ENCODE peak calls at places on chromosomes 5 and 9, in six cellular contexts. L is IMR-90, A is trophoblast cell, Z is H9, C is mesenchymal stem cell, K is mesendoderm. N is an unnamed sample.

GRCh38 chr9:83675466-83675865 is 32.3 kb downstream of the UBQLN1 start:
- DNase-seq in L (no peak), A (no peak), Z (no peak), C (no peak), K (no peak), N (no peak)

GRCh38 chr9:113572076-113572861 is 108.7 kb downstream of the RGS3 start:
- DNase-seq in L (no peak), A (no peak), Z (no peak), C (no peak), K (no peak), N (no peak)

GRCh38 chr5:169668732-169669131 is 31.7 kb downstream of the DOCK2 start:
- DNase-seq in L (no peak), A (no peak), Z (no peak), C (peak), K (no peak), N (no peak)

GRCh38 chr5:1336749-1337489 is 8.0 kb downstream of the CLPTM1L start:
- DNase-seq in L (no peak), A (no peak), Z (no peak), C (no peak), K (no peak), N (no peak)

GRCh38 chr5:166354277-166354676 is 1937.2 kb upstream of the WWC1 start:
- DNase-seq in L (peak), A (no peak), Z (no peak), C (peak), K (no peak), N (no peak)

GRCh38 chr9:32968101-32969011 is 33.1 kb downstream of the APTX start:
- DNase-seq in L (peak), A (peak), Z (no peak), C (peak), K (peak), N (peak)

GRCh38 chr5:56447232-56447631 is 214.1 kb upstream of the ANKRD55 start:
- DNase-seq in L (peak), A (peak), Z (no peak), C (no peak), K (no peak), N (no peak)

GRCh38 chr5:141504216-141504615 is 15.3 kb downstream of the PCDHGC5 start:
- DNase-seq in L (no peak), A (no peak), Z (no peak), C (no peak), K (no peak), N (no peak)

GRCh38 chr9:100160021-100160420 is 61.0 kb downstream of the INVS start:
- DNase-seq in L (no peak), A (no peak), Z (no peak), C (no peak), K (no peak), N (no peak)

GRCh38 chr9:103804077-103804735 is 289.9 kb upstream of the SMC2 start:
- DNase-seq in L (no peak), A (no peak), Z (no peak), C (no peak), K (no peak), N (no peak)

GRCh38 chr9:28301281-28301680 is 728.0 kb upstream of the C9orf72 start:
- DNase-seq in L (no peak), A (no peak), Z (no peak), C (peak), K (no peak), N (no peak)

GRCh38 chr5:92616085-92616484 is 964.9 kb downstream of the NR2F1-AS1 start:
- DNase-seq in L (no peak), A (no peak), Z (no peak), C (no peak), K (peak), N (no peak)

GRCh38 chr5:12023614-12024241 is 119.5 kb upstream of the CTNND2 start:
- DNase-seq in L (peak), A (peak), Z (no peak), C (peak), K (peak), N (no peak)

GRCh38 chr9:7144265-7145046 is 386.7 kb downstream of the KDM4C start:
- DNase-seq in L (no peak), A (peak), Z (no peak), C (no peak), K (peak), N (no peak)

GRCh38 chr5:98905857-98906688 is 22.7 kb downstream of the CHD1 start:
- DNase-seq in L (peak), A (no peak), Z (no peak), C (peak), K (peak), N (no peak)

GRCh38 chr9:121545875-121546423 is 46.3 kb upstream of the GGTA1 start:
- DNase-seq in L (peak), A (peak), Z (peak), C (peak), K (peak), N (peak)

DNA sequence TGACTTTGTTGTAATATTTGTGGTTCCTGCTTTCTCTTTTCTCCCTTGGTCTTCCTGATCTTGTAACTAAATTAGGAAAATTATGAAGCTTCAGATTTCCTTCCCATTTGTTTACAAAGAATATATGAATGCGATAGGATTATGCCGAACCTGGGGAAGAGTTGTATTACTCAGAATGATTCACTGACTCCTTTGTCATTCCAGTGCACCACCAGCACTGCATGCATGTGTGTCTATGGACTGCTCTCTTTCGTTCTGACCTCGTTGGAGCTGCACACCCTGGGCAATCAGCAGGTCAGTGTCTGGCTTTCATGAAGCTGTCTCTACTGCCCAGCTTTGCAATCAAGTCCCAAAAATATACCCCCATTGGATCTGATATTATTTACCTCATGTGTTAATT is 25.5 kb downstream of the NUP188 start:
- DNase-seq in L (peak), A (no peak), Z (no peak), C (peak), K (no peak), N (no peak)
- H3K23ac ChIP-seq in L (no peak), A (no peak), Z (no peak), C (no peak), K (no peak), N (no peak)

DNA sequence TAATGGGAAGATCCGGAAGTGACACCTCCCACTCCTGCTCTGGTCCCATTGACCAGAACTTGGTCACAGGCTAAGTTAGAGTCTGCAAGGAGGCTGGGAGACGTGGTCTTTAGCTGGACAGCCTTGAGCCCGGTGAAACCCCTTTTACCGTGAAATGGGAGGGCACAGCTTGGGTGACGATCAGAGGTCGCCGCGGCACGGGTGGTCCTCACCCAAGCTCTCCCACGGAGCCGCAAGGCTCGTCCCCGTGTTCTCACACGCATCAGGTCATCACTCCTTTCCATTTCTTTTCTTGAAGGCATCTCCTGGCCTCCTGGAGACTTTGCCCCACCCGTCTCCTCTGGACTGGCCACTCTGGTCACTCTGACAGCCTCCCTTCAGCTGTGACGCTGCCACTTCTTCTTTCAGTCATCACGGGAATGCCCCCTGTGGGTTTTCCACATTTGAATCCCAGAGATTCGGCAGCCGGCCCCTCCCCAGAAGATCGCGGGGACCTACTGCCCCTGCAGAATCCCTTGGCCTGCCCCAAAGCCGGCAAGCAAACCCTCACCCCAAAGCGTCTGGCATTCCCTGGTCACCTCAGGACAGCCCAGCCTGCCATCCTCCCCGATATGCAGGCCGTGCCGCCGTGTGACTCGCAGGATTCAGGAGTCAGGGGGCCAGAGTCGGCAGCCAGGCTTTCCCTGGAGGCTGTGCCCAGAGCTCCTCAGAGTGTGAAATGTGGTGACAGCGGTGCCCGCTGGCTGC is 18.9 kb upstream of the EGFL7 start:
- DNase-seq in L (no peak), A (no peak), Z (no peak), C (no peak), K (no peak), N (no peak)
- H3K23ac ChIP-seq in L (no peak), A (no peak), Z (no peak), C (no peak), K (no peak), N (no peak)

GRCh38 chr9:131432597-131433301 is 38.9 kb downstream of the PRRC2B start:
- DNase-seq in L (peak), A (no peak), Z (no peak), C (peak), K (peak), N (no peak)
- H3K23ac ChIP-seq in L (peak), A (no peak), Z (no peak), C (peak), K (no peak), N (no peak)

DNA sequence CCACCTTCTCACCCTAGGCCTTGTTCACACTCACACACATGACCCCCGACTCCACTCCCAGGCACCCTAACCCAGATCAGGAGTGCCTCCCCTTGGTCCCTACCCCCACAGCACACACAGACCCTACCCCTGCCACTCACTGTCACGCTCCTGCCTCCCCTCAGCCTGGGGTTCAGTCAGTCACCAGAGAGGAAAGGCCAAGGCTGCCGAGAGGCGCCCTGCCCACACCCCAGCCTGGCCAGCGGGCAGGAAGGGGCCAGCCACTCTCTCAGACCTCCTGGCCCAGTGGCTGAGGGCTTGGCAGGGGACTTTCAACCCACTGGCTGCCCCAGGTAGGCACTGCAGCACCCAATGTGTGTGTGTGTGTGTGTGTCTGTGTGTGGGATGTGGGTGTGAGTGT is 122.4 kb upstream of the MVB12B start:
- DNase-seq in L (no peak), A (no peak), Z (no peak), C (no peak), K (no peak), N (no peak)
- H3K23ac ChIP-seq in L (no peak), A (no peak), Z (no peak), C (no peak), K (no peak), N (no peak)

DNA sequence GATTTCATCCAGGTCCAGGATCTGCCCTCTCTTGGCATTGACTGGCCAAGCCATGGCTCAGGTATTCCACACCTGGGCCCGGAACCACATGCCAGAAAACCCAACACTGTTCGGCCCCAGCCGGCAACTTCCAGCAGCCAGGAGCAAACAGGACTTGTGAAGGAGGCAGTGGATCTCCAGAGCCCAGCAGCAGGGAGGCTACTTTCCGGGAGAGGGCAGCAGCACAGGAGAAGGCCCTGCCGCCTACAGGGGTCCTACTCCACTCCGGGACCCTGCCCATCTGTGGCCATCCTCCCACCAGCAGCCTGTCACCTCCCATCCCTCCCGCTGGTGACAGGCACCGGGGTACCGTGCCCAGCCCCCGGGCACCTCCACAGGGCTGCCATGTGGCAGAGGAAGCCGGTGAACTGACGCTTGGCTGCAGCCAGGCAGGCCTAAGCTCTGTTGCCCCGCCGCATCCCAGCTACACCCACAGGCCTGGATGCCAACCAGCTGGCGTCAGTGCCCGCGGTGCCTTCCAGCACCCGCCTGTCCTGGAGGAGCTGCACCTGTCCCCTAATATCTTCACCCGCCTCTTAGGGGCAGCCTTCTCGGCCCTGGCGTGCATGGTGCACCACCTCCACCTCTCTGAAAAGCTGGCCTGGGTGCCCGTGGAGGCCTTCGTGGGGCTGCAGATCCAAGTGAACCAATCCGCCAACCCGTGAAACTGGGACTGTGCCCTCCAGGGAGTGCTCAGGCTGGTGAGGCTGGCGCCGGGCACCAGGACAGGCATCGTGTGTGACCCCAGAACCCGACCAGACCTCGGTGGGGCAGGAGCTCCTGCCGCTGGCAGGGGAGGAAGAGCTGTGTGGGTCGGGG is 18.9 kb upstream of the SLC30A5 start:
- DNase-seq in L (no peak), A (no peak), Z (peak), C (no peak), K (no peak), N (no peak)
- H3K23ac ChIP-seq in L (no peak), A (no peak), Z (no peak), C (no peak), K (no peak), N (no peak)

N was measured in H1.